ENCODE peak calls at places on chromosome 9, in six cellular contexts. One of them, this sample, is unnamed.

GRCh38 chr9:123401879-123402513 is 46.0 kb downstream of the CRB2 start:
- DNase-seq in glomerular endothelial cell: peak
- DNase-seq in astrocyte: peak
- DNase-seq in NCI-H1417: peak
- DNase-seq in H9: no peak
- DNase-seq in hypothalamus: no peak
- DNase-seq in this sample: no peak

GRCh38 chr9:80664327-80665210 is 1024.8 kb downstream of the TLE1 start:
- DNase-seq in glomerular endothelial cell: no peak
- DNase-seq in astrocyte: peak
- DNase-seq in NCI-H1417: no peak
- DNase-seq in H9: no peak
- DNase-seq in hypothalamus: no peak
- DNase-seq in this sample: no peak

GRCh38 chr9:18717751-18718150 is 243.8 kb downstream of the ADAMTSL1 start:
- DNase-seq in glomerular endothelial cell: no peak
- DNase-seq in astrocyte: peak
- DNase-seq in NCI-H1417: no peak
- DNase-seq in H9: no peak
- DNase-seq in hypothalamus: no peak
- DNase-seq in this sample: no peak

GRCh38 chr9:137168907-137169763 is 716 bp downstream of the LRRC26 start:
- DNase-seq in glomerular endothelial cell: no peak
- DNase-seq in astrocyte: peak
- DNase-seq in NCI-H1417: peak
- DNase-seq in H9: peak
- DNase-seq in hypothalamus: peak
- DNase-seq in this sample: peak

GRCh38 chr9:78866228-78867132 is 569.6 kb downstream of the PSAT1 start:
- DNase-seq in glomerular endothelial cell: peak
- DNase-seq in astrocyte: peak
- DNase-seq in NCI-H1417: no peak
- DNase-seq in H9: no peak
- DNase-seq in hypothalamus: no peak
- DNase-seq in this sample: no peak

GRCh38 chr9:14910178-14910805 is at the start of gene FREM1:
- DNase-seq in glomerular endothelial cell: no peak
- DNase-seq in astrocyte: no peak
- DNase-seq in NCI-H1417: peak
- DNase-seq in H9: peak
- DNase-seq in hypothalamus: no peak
- DNase-seq in this sample: peak

GRCh38 chr9:98805506-98806272 is 1.8 kb upstream of the GALNT12 start:
- DNase-seq in glomerular endothelial cell: no peak
- DNase-seq in astrocyte: peak
- DNase-seq in NCI-H1417: no peak
- DNase-seq in H9: no peak
- DNase-seq in hypothalamus: no peak
- DNase-seq in this sample: no peak

GRCh38 chr9:78921341-78921740 is 624.4 kb downstream of the PSAT1 start:
- DNase-seq in glomerular endothelial cell: no peak
- DNase-seq in astrocyte: peak
- DNase-seq in NCI-H1417: no peak
- DNase-seq in H9: no peak
- DNase-seq in hypothalamus: no peak
- DNase-seq in this sample: no peak

GRCh38 chr9:3898371-3899218 is 372.8 kb upstream of the RFX3 start:
- DNase-seq in glomerular endothelial cell: peak
- DNase-seq in astrocyte: no peak
- DNase-seq in NCI-H1417: no peak
- DNase-seq in H9: no peak
- DNase-seq in hypothalamus: no peak
- DNase-seq in this sample: no peak

GRCh38 chr9:132472599-132472998 is 62.6 kb downstream of the CFAP77 start:
- DNase-seq in glomerular endothelial cell: no peak
- DNase-seq in astrocyte: no peak
- DNase-seq in NCI-H1417: no peak
- DNase-seq in H9: no peak
- DNase-seq in hypothalamus: no peak
- DNase-seq in this sample: no peak

GRCh38 chr9:34957492-34958410 is at the start of gene PHF24:
- DNase-seq in glomerular endothelial cell: no peak
- DNase-seq in astrocyte: no peak
- DNase-seq in NCI-H1417: peak
- DNase-seq in H9: peak
- DNase-seq in hypothalamus: no peak
- DNase-seq in this sample: peak

GRCh38 chr9:99823392-99824377 is 2.0 kb downstream of the NR4A3 start:
- DNase-seq in glomerular endothelial cell: no peak
- DNase-seq in astrocyte: peak
- DNase-seq in NCI-H1417: peak
- DNase-seq in H9: peak
- DNase-seq in hypothalamus: no peak
- DNase-seq in this sample: peak

GRCh38 chr9:78601957-78602565 is 305.1 kb downstream of the PSAT1 start:
- DNase-seq in glomerular endothelial cell: peak
- DNase-seq in astrocyte: peak
- DNase-seq in NCI-H1417: peak
- DNase-seq in H9: no peak
- DNase-seq in hypothalamus: no peak
- DNase-seq in this sample: no peak